ENCODE peak calls at places on chromosomes 11 and 22, in four cellular contexts. R is H1, J is SK-N-SH, T is GM12878. L is an unnamed sample.
A peak's percentile ranks its signal among the peaks of the same experiment; 100 is the strongest.

GRCh38 chr22:50683994-50684371 is 11.4 kb downstream of the SHANK3 start:
- DNase-seq in R (no peak), J (peak; percentile 9), T (no peak), L (no peak)

GRCh38 chr11:64102005-64102738 is 63.7 kb downstream of the MACROD1 start:
- DNase-seq in R (no peak), J (peak; percentile 87), T (no peak), L (no peak)

GRCh38 chr11:129803533-129803932 is 12.1 kb upstream of the TMEM45B start:
- DNase-seq in R (no peak), J (no peak), T (no peak), L (no peak)

GRCh38 chr11:95674669-95675358 is 114.8 kb downstream of the FAM76B start:
- DNase-seq in R (no peak), J (no peak), T (no peak), L (no peak)

GRCh38 chr22:23163665-23164064 is 16.6 kb upstream of the BCR start:
- DNase-seq in R (no peak), J (no peak), T (no peak), L (no peak)

GRCh38 chr11:20042025-20042639 is 118.1 kb downstream of the DBX1 start:
- DNase-seq in R (no peak), J (no peak), T (no peak), L (no peak)

GRCh38 chr11:36240746-36241295 is 48.4 kb downstream of the COMMD9 start:
- DNase-seq in R (no peak), J (peak; percentile 39), T (no peak), L (no peak)

GRCh38 chr11:8090756-8091155 is 9.7 kb downstream of the TUB start:
- DNase-seq in R (peak; percentile 44), J (peak; percentile 79), T (no peak), L (peak; percentile 20)

GRCh38 chr22:31870890-31871289 is 73.4 kb upstream of the YWHAH start:
- DNase-seq in R (no peak), J (no peak), T (no peak), L (no peak)

GRCh38 chr11:124892750-124893454 is 4.8 kb downstream of the ROBO4 start:
- DNase-seq in R (no peak), J (peak; percentile 6), T (no peak), L (no peak)

GRCh38 chr22:48494968-48495750 is 1332.5 kb downstream of the BRD1 start:
- DNase-seq in R (no peak), J (no peak), T (no peak), L (no peak)

GRCh38 chr11:133619973-133620372 is 87.7 kb upstream of the OPCML start:
- DNase-seq in R (no peak), J (peak; percentile 29), T (peak; percentile 2), L (peak; percentile 2)

GRCh38 chr11:66559141-66559861 is 9.1 kb downstream of the CTSF start:
- DNase-seq in R (no peak), J (peak; percentile 65), T (no peak), L (no peak)

GRCh38 chr22:29994027-29994715 is 86.1 kb upstream of the HORMAD2 start:
- DNase-seq in R (no peak), J (peak; percentile 14), T (no peak), L (peak; percentile 62)

GRCh38 chr11:3954448-3955298 is 99.2 kb downstream of the STIM1 start:
- DNase-seq in R (no peak), J (no peak), T (no peak), L (no peak)

GRCh38 chr11:100830295-100830694 is 143.2 kb downstream of the ARHGAP42 start:
- DNase-seq in R (no peak), J (no peak), T (no peak), L (no peak)

GRCh38 chr22:28112548-28113043 is 193.5 kb upstream of the PITPNB start:
- DNase-seq in R (no peak), J (peak; percentile 47), T (no peak), L (peak; percentile 25)

GRCh38 chr11:94638902-94639373 is 71.8 kb downstream of the PIWIL4 start:
- DNase-seq in R (no peak), J (no peak), T (no peak), L (no peak)

GRCh38 chr22:31046591-31047226 is 34.4 kb upstream of the SMTN start:
- DNase-seq in R (no peak), J (peak; percentile 31), T (no peak), L (peak; percentile 45)

GRCh38 chr22:20080776-20081654 is 974 bp downstream of the DGCR8 start:
- DNase-seq in R (peak; percentile 31), J (peak; percentile 54), T (no peak), L (peak; percentile 43)

GRCh38 chr11:129035254-129035653 is 92.6 kb upstream of the TP53AIP1 start:
- DNase-seq in R (no peak), J (no peak), T (no peak), L (no peak)

GRCh38 chr11:63870351-63871197 is 31.7 kb downstream of the MARK2 start:
- DNase-seq in R (no peak), J (no peak), T (no peak), L (no peak)

GRCh38 chr11:14852571-14853177 is 39.4 kb downstream of the CYP2R1 start:
- DNase-seq in R (no peak), J (no peak), T (no peak), L (no peak)
- TF ChIP-seq TCF12 in R (no peak), J (no peak), T (no peak), L (no peak)

GRCh38 chr11:126647735-126648134 is 292.2 kb downstream of the ST3GAL4 start:
- DNase-seq in R (no peak), J (no peak), T (no peak), L (no peak)
- TF ChIP-seq TCF12 in R (no peak), J (peak; percentile 46), T (no peak), L (no peak)

GRCh38 chr11:126186708-126187481 is 24.6 kb downstream of the RPUSD4 start:
- DNase-seq in R (no peak), J (no peak), T (no peak), L (peak; percentile 87)
- TF ChIP-seq TCF12 in R (no peak), J (no peak), T (no peak), L (peak; percentile 36)

DNA sequence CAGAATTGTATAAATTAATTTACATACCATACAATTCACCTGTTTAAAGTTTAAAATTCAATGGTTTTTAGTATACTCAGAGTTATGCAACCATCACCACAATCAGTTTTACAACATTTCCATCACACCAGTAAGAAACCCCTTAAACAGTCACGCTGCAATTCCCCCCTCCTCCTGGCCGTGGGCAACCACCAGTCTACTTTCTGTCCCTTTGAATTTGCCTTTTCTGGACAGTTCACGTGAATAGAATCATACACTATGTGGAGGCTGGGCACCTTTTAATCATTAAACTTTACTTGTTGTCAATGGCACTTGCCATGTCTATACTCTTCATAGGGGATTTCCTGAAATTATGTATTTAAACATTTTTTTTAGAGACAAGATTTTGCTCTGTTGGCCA is 20.1 kb upstream of the SWAP70 start:
- DNase-seq in R (no peak), J (no peak), T (no peak), L (no peak)
- TF ChIP-seq TCF12 in R (no peak), J (no peak), T (no peak), L (no peak)

GRCh38 chr22:42271906-42272305 is 1.5 kb upstream of the TCF20 start:
- DNase-seq in R (no peak), J (no peak), T (no peak), L (no peak)

GRCh38 chr22:42269407-42270177 is 861 bp downstream of the TCF20 start:
- DNase-seq in R (no peak), J (peak; percentile 62), T (no peak), L (peak; percentile 67)

GRCh38 chr22:42271191-42271813 is 849 bp upstream of the TCF20 start:
- DNase-seq in R (no peak), J (no peak), T (no peak), L (no peak)

GRCh38 chr22:42270178-42270511 is 308 bp downstream of the TCF20 start:
- DNase-seq in R (no peak), J (no peak), T (no peak), L (no peak)

GRCh38 chr22:42270512-42271190 is at the start of gene TCF20:
- DNase-seq in R (no peak), J (peak; percentile 90), T (no peak), L (peak; percentile 66)
- TF ChIP-seq TCF12 in R (no peak), J (no peak), T (no peak), L (no peak)

GRCh38 chr11:12187399-12187798 is 77.0 kb downstream of the MICAL2 start:
- DNase-seq in R (no peak), J (no peak), T (no peak), L (no peak)

GRCh38 chr11:12190511-12190910 is 80.1 kb downstream of the MICAL2 start:
- DNase-seq in R (no peak), J (no peak), T (no peak), L (no peak)

GRCh38 chr11:12188548-12189317 is 78.3 kb downstream of the MICAL2 start:
- DNase-seq in R (no peak), J (no peak), T (no peak), L (no peak)

GRCh38 chr11:12186683-12187082 is 76.3 kb downstream of the MICAL2 start:
- DNase-seq in R (no peak), J (no peak), T (no peak), L (no peak)

GRCh38 chr11:12189543-12190235 is 79.3 kb downstream of the MICAL2 start:
- DNase-seq in R (no peak), J (no peak), T (no peak), L (no peak)
- TF ChIP-seq TCF12 in R (no peak), J (no peak), T (no peak), L (no peak)